ENCODE peak calls at places on chromosomes 6 and 20, in four cellular contexts. One of them, this sample, is unnamed.

GRCh38 chr20:11389188-11389587 is 528.5 kb upstream of the BTBD3 start:
- DNase-seq in stimulated activated CD4-positive, alpha-beta T cell treated with anti-CD3 and anti-CD28 coated beads, TNF-alpha, amount 100 ng/mL, for 1 hour: no peak
- DNase-seq in fibroblast of lung: peak
- DNase-seq in thoracic aorta: no peak
- DNase-seq in this sample: no peak

GRCh38 chr6:18138906-18139305 is 16.0 kb downstream of the TPMT start:
- DNase-seq in stimulated activated CD4-positive, alpha-beta T cell treated with anti-CD3 and anti-CD28 coated beads, TNF-alpha, amount 100 ng/mL, for 1 hour: no peak
- DNase-seq in fibroblast of lung: no peak
- DNase-seq in thoracic aorta: no peak
- DNase-seq in this sample: no peak

GRCh38 chr6:43880236-43881120 is 110.5 kb downstream of the VEGFA start:
- DNase-seq in stimulated activated CD4-positive, alpha-beta T cell treated with anti-CD3 and anti-CD28 coated beads, TNF-alpha, amount 100 ng/mL, for 1 hour: no peak
- DNase-seq in fibroblast of lung: no peak
- DNase-seq in thoracic aorta: no peak
- DNase-seq in this sample: no peak

GRCh38 chr6:106974337-106974998 is at the start of gene CD24:
- DNase-seq in stimulated activated CD4-positive, alpha-beta T cell treated with anti-CD3 and anti-CD28 coated beads, TNF-alpha, amount 100 ng/mL, for 1 hour: no peak
- DNase-seq in fibroblast of lung: peak
- DNase-seq in thoracic aorta: no peak
- DNase-seq in this sample: no peak

GRCh38 chr6:22497299-22497698 is 72.1 kb upstream of the HDGFL1 start:
- DNase-seq in stimulated activated CD4-positive, alpha-beta T cell treated with anti-CD3 and anti-CD28 coated beads, TNF-alpha, amount 100 ng/mL, for 1 hour: no peak
- DNase-seq in fibroblast of lung: no peak
- DNase-seq in thoracic aorta: no peak
- DNase-seq in this sample: no peak

GRCh38 chr20:18057106-18057993 is at the start of gene OVOL2:
- DNase-seq in stimulated activated CD4-positive, alpha-beta T cell treated with anti-CD3 and anti-CD28 coated beads, TNF-alpha, amount 100 ng/mL, for 1 hour: no peak
- DNase-seq in fibroblast of lung: no peak
- DNase-seq in thoracic aorta: no peak
- DNase-seq in this sample: no peak

GRCh38 chr6:151032034-151032433 is 166.5 kb downstream of the MTHFD1L start:
- DNase-seq in stimulated activated CD4-positive, alpha-beta T cell treated with anti-CD3 and anti-CD28 coated beads, TNF-alpha, amount 100 ng/mL, for 1 hour: no peak
- DNase-seq in fibroblast of lung: no peak
- DNase-seq in thoracic aorta: no peak
- DNase-seq in this sample: no peak

GRCh38 chr6:147126618-147127022 is 77.6 kb upstream of the STXBP5 start:
- DNase-seq in stimulated activated CD4-positive, alpha-beta T cell treated with anti-CD3 and anti-CD28 coated beads, TNF-alpha, amount 100 ng/mL, for 1 hour: no peak
- DNase-seq in fibroblast of lung: no peak
- DNase-seq in thoracic aorta: no peak
- DNase-seq in this sample: no peak

GRCh38 chr6:116278853-116279231 is 888 bp downstream of the TSPYL1 start:
- DNase-seq in stimulated activated CD4-positive, alpha-beta T cell treated with anti-CD3 and anti-CD28 coated beads, TNF-alpha, amount 100 ng/mL, for 1 hour: no peak
- DNase-seq in fibroblast of lung: no peak
- DNase-seq in thoracic aorta: no peak
- DNase-seq in this sample: no peak

GRCh38 chr20:38144608-38145093 is 20.4 kb downstream of the TGM2 start:
- DNase-seq in stimulated activated CD4-positive, alpha-beta T cell treated with anti-CD3 and anti-CD28 coated beads, TNF-alpha, amount 100 ng/mL, for 1 hour: no peak
- DNase-seq in fibroblast of lung: no peak
- DNase-seq in thoracic aorta: no peak
- DNase-seq in this sample: no peak

GRCh38 chr20:36454664-36455427 is 86.5 kb upstream of the MYL9 start:
- DNase-seq in stimulated activated CD4-positive, alpha-beta T cell treated with anti-CD3 and anti-CD28 coated beads, TNF-alpha, amount 100 ng/mL, for 1 hour: no peak
- DNase-seq in fibroblast of lung: peak
- DNase-seq in thoracic aorta: no peak
- DNase-seq in this sample: no peak

GRCh38 chr6:168150551-168151444 is 71.8 kb upstream of the FRMD1 start:
- DNase-seq in stimulated activated CD4-positive, alpha-beta T cell treated with anti-CD3 and anti-CD28 coated beads, TNF-alpha, amount 100 ng/mL, for 1 hour: no peak
- DNase-seq in fibroblast of lung: no peak
- DNase-seq in thoracic aorta: no peak
- DNase-seq in this sample: no peak

GRCh38 chr6:138109042-138109997 is 2.1 kb upstream of the PERP start:
- DNase-seq in stimulated activated CD4-positive, alpha-beta T cell treated with anti-CD3 and anti-CD28 coated beads, TNF-alpha, amount 100 ng/mL, for 1 hour: peak
- DNase-seq in fibroblast of lung: peak
- DNase-seq in thoracic aorta: peak
- DNase-seq in this sample: peak

GRCh38 chr6:51654647-51655046 is 432.8 kb downstream of the PKHD1 start:
- DNase-seq in stimulated activated CD4-positive, alpha-beta T cell treated with anti-CD3 and anti-CD28 coated beads, TNF-alpha, amount 100 ng/mL, for 1 hour: no peak
- DNase-seq in fibroblast of lung: no peak
- DNase-seq in thoracic aorta: no peak
- DNase-seq in this sample: no peak

GRCh38 chr6:53825514-53826321 is 30.9 kb downstream of the LRRC1 start:
- DNase-seq in stimulated activated CD4-positive, alpha-beta T cell treated with anti-CD3 and anti-CD28 coated beads, TNF-alpha, amount 100 ng/mL, for 1 hour: no peak
- DNase-seq in fibroblast of lung: no peak
- DNase-seq in thoracic aorta: no peak
- DNase-seq in this sample: no peak

GRCh38 chr6:13660893-13661292 is 45.8 kb downstream of the NOL7 start:
- DNase-seq in stimulated activated CD4-positive, alpha-beta T cell treated with anti-CD3 and anti-CD28 coated beads, TNF-alpha, amount 100 ng/mL, for 1 hour: no peak
- DNase-seq in fibroblast of lung: no peak
- DNase-seq in thoracic aorta: no peak
- DNase-seq in this sample: no peak

GRCh38 chr6:12748815-12749521 is 32.4 kb downstream of the PHACTR1 start:
- DNase-seq in stimulated activated CD4-positive, alpha-beta T cell treated with anti-CD3 and anti-CD28 coated beads, TNF-alpha, amount 100 ng/mL, for 1 hour: no peak
- DNase-seq in fibroblast of lung: peak
- DNase-seq in thoracic aorta: no peak
- DNase-seq in this sample: no peak

GRCh38 chr6:90286884-90287488 is 9.7 kb downstream of the BACH2 start:
- DNase-seq in stimulated activated CD4-positive, alpha-beta T cell treated with anti-CD3 and anti-CD28 coated beads, TNF-alpha, amount 100 ng/mL, for 1 hour: peak
- DNase-seq in fibroblast of lung: peak
- DNase-seq in thoracic aorta: no peak
- DNase-seq in this sample: peak

GRCh38 chr6:150573041-150573681 is 26.5 kb upstream of the PLEKHG1 start:
- DNase-seq in stimulated activated CD4-positive, alpha-beta T cell treated with anti-CD3 and anti-CD28 coated beads, TNF-alpha, amount 100 ng/mL, for 1 hour: no peak
- DNase-seq in fibroblast of lung: no peak
- DNase-seq in thoracic aorta: no peak
- DNase-seq in this sample: no peak